ENCODE peak calls at places on chromosomes 11 and 22, in six cellular contexts. L is BE2C, O is fibroblast of mammary gland, A is astrocyte of the spinal cord, Y is cardiac fibroblast, F is Peyer's patch. G is an unnamed sample.

GRCh38 chr11:64856382-64857227 is 12.2 kb upstream of the CDC42BPG start:
- DNase-seq in O (peak; percentile 90), A (peak; percentile 62), L (peak; percentile 90), Y (peak; percentile 94), F (peak; percentile 75), G (peak; percentile 53)

GRCh38 chr22:18057568-18058209 is 20.1 kb upstream of the PEX26 start:
- DNase-seq in L (no peak), F (no peak), A (peak; percentile 98), O (peak; percentile 100), Y (peak; percentile 99), G (peak; percentile 98)

GRCh38 chr11:76972051-76972450 is 62.1 kb upstream of the B3GNT6 start:
- DNase-seq in L (no peak), F (no peak), Y (no peak), O (no peak), A (no peak), G (no peak)

GRCh38 chr11:6210274-6210955 is 5.1 kb downstream of the C11orf42 start:
- DNase-seq in F (no peak), O (no peak), L (no peak), A (no peak), Y (no peak), G (peak; percentile 14)

GRCh38 chr22:46914481-46914880 is 152.0 kb downstream of the TBC1D22A start:
- DNase-seq in A (no peak), O (no peak), L (no peak), Y (no peak), F (no peak), G (no peak)

GRCh38 chr11:70454197-70454767 is 56.0 kb downstream of the CTTN start:
- DNase-seq in A (peak; percentile 56), O (no peak), Y (no peak), L (no peak), F (no peak), G (peak; percentile 71)

GRCh38 chr11:71140206-71140919 is 112.0 kb downstream of the SHANK2 start:
- DNase-seq in F (no peak), A (no peak), Y (no peak), O (no peak), L (no peak), G (no peak)

GRCh38 chr11:14364322-14364721 is 5.3 kb upstream of the RRAS2 start:
- DNase-seq in O (no peak), A (peak; percentile 85), Y (no peak), L (no peak), F (no peak), G (peak; percentile 62)

GRCh38 chr11:6892400-6892799 is at the start of gene OR2D2:
- DNase-seq in Y (no peak), F (no peak), O (no peak), L (no peak), A (no peak), G (no peak)

GRCh38 chr11:27646051-27646818 is 54.0 kb downstream of the BDNF start:
- DNase-seq in Y (no peak), F (no peak), O (no peak), L (peak; percentile 35), A (no peak), G (no peak)

GRCh38 chr22:23231471-23232093 is 51.3 kb downstream of the BCR start:
- DNase-seq in Y (no peak), O (no peak), A (no peak), L (no peak), F (peak; percentile 14), G (no peak)

GRCh38 chr11:14067686-14068085 is 105.2 kb downstream of the SPON1 start:
- DNase-seq in L (no peak), A (no peak), F (no peak), Y (no peak), O (no peak), G (no peak)

GRCh38 chr11:120224872-120225371 is 14.1 kb downstream of the OAF start:
- DNase-seq in Y (no peak), O (no peak), F (peak; percentile 41), A (no peak), L (no peak), G (no peak)

GRCh38 chr11:4018641-4019040 is 76.0 kb upstream of the RRM1 start:
- DNase-seq in O (no peak), A (no peak), L (no peak), F (no peak), Y (no peak), G (no peak)

GRCh38 chr11:110892741-110893285 is 180.6 kb upstream of the ARHGAP20 start:
- DNase-seq in O (no peak), L (no peak), F (no peak), A (no peak), Y (peak; percentile 26), G (peak; percentile 63)

GRCh38 chr22:45162531-45162930 is 1.2 kb upstream of the NUP50 start:
- DNase-seq in A (no peak), O (no peak), L (no peak), Y (no peak), F (no peak), G (no peak)

GRCh38 chr11:86818466-86819282 is 18.3 kb downstream of the PRSS23 start:
- DNase-seq in O (peak; percentile 83), L (no peak), Y (peak; percentile 89), F (no peak), A (peak; percentile 85), G (peak; percentile 89)

GRCh38 chr11:117087446-117087845 is 10.8 kb downstream of the SIK3 start:
- DNase-seq in F (no peak), A (no peak), L (no peak), O (no peak), Y (no peak), G (no peak)

GRCh38 chr11:47204633-47204989 is 10.2 kb upstream of the DDB2 start:
- DNase-seq in F (no peak), O (peak; percentile 70), A (peak; percentile 57), L (no peak), Y (peak; percentile 69), G (peak; percentile 43)

GRCh38 chr22:17664414-17665045 is 26.0 kb downstream of the BCL2L13 start:
- DNase-seq in A (no peak), O (no peak), L (no peak), Y (no peak), F (peak; percentile 55), G (peak; percentile 30)

GRCh38 chr11:13297308-13297916 is 19.8 kb downstream of the BMAL1 start:
- DNase-seq in Y (no peak), A (no peak), L (no peak), F (no peak), O (no peak), G (no peak)

GRCh38 chr22:46737976-46738641 is at the start of gene CERK:
- DNase-seq in Y (peak; percentile 64), F (peak; percentile 89), O (peak; percentile 33), A (peak; percentile 75), L (peak; percentile 91), G (peak; percentile 69)

GRCh38 chr22:37362618-37363017 is 64.7 kb downstream of the ELFN2 start:
- DNase-seq in Y (no peak), L (no peak), O (peak; percentile 23), F (no peak), A (no peak), G (no peak)

GRCh38 chr11:8067567-8067928 is 13.5 kb upstream of the TUB start:
- DNase-seq in Y (no peak), A (no peak), L (no peak), F (no peak), O (no peak), G (no peak)

GRCh38 chr11:86251285-86251830 is 6.8 kb downstream of the EED start:
- DNase-seq in A (no peak), L (no peak), O (peak; percentile 9), F (no peak), Y (no peak), G (no peak)

GRCh38 chr11:45857834-45858492 is 10.7 kb downstream of the CRY2 start:
- DNase-seq in O (peak; percentile 96), L (no peak), F (no peak), A (peak; percentile 92), Y (peak; percentile 73), G (peak; percentile 96)

GRCh38 chr11:66847461-66848232 is 4.4 kb downstream of the RCE1 start:
- DNase-seq in Y (no peak), F (no peak), L (peak; percentile 9), O (no peak), A (no peak), G (no peak)

GRCh38 chr22:38863531-38864131 is 8.4 kb downstream of the CBX6 start:
- DNase-seq in O (no peak), Y (no peak), A (no peak), L (no peak), F (peak; percentile 28), G (no peak)

GRCh38 chr22:26550498-26551033 is 38.3 kb upstream of the TFIP11 start:
- DNase-seq in L (no peak), A (peak; percentile 94), O (peak; percentile 92), F (no peak), Y (peak; percentile 64), G (peak; percentile 69)